ENCODE peak calls at places on chromosomes 1 and 21, in ten cellular contexts. Y, T, X, J, C, U, L, Z, I and H are unnamed samples.

GRCh38 chr1:55378582-55378981 is 163.4 kb upstream of the USP24 start:
- DNase-seq in T (no peak), L (no peak), Z (no peak), Y (peak), U (no peak), J (peak), C (no peak), I (no peak), X (peak), H (peak)

GRCh38 chr1:227730630-227731151 is 4.4 kb downstream of the JMJD4 start:
- DNase-seq in Y (no peak), U (no peak), I (no peak), L (no peak), Z (no peak), X (no peak), C (no peak), J (no peak), T (no peak), H (no peak)

GRCh38 chr1:18974616-18975015 is 18.1 kb upstream of the IFFO2 start:
- DNase-seq in C (no peak), Z (no peak), T (no peak), U (no peak), I (no peak), L (no peak), Y (no peak), J (no peak), X (no peak), H (no peak)

GRCh38 chr21:39094847-39095525 is 88.3 kb downstream of the PSMG1 start:
- DNase-seq in J (peak), X (no peak), Y (no peak), I (peak), U (no peak), Z (no peak), C (no peak), L (no peak), T (peak), H (no peak)

GRCh38 chr1:167447521-167448136 is 70.7 kb downstream of the CD247 start:
- DNase-seq in I (no peak), U (no peak), C (peak), Z (no peak), J (no peak), T (peak), X (peak), L (no peak), Y (no peak), H (no peak)

GRCh38 chr1:35936828-35937227 is 5.9 kb downstream of the AGO3 start:
- DNase-seq in Z (no peak), L (no peak), I (no peak), J (no peak), U (no peak), C (no peak), X (no peak), T (no peak), Y (no peak), H (no peak)

GRCh38 chr1:3121401-3122215 is 52.6 kb downstream of the PRDM16 start:
- DNase-seq in J (no peak), Y (no peak), Z (no peak), I (no peak), T (no peak), X (no peak), C (no peak), U (no peak), L (no peak), H (no peak)

GRCh38 chr1:61887921-61888564 is 145.8 kb downstream of the PATJ start:
- DNase-seq in C (no peak), Y (no peak), U (peak), T (no peak), L (no peak), I (no peak), X (no peak), J (peak), Z (no peak), H (no peak)

GRCh38 chr1:47309427-47309826 is 4.5 kb downstream of the STIL start:
- DNase-seq in Z (no peak), C (no peak), U (no peak), X (no peak), Y (no peak), I (no peak), T (no peak), L (no peak), J (no peak), H (no peak)

GRCh38 chr1:57770772-57771171 is 346.9 kb upstream of the DAB1 start:
- DNase-seq in L (no peak), I (no peak), U (no peak), X (peak), C (no peak), J (no peak), Y (no peak), T (no peak), Z (no peak), H (no peak)

GRCh38 chr1:147083919-147084272 is 88.4 kb downstream of the PRKAB2 start:
- DNase-seq in T (no peak), U (no peak), L (no peak), C (no peak), J (no peak), I (no peak), Z (no peak), Y (no peak), X (no peak), H (no peak)

GRCh38 chr21:15034126-15034848 is 30.5 kb downstream of the NRIP1 start:
- DNase-seq in X (no peak), C (no peak), T (no peak), Y (no peak), L (no peak), Z (peak), I (no peak), U (no peak), J (peak), H (no peak)

GRCh38 chr1:205351984-205352713 is 4.6 kb downstream of the KLHDC8A start:
- DNase-seq in J (no peak), C (no peak), Z (no peak), L (no peak), I (no peak), U (no peak), X (no peak), T (no peak), Y (peak), H (no peak)

GRCh38 chr1:191368891-191369654 is 789.2 kb upstream of the RGS18 start:
- DNase-seq in I (no peak), U (no peak), J (no peak), Z (no peak), Y (no peak), C (peak), T (no peak), X (peak), L (no peak), H (no peak)

GRCh38 chr1:243751506-243751905 is 98.5 kb downstream of the AKT3 start:
- DNase-seq in Z (no peak), I (no peak), J (no peak), T (no peak), Y (no peak), U (no peak), X (no peak), L (no peak), C (no peak), H (no peak)

GRCh38 chr1:183070923-183071618 is 47.9 kb downstream of the LAMC1 start:
- DNase-seq in Z (peak), Y (no peak), L (no peak), U (no peak), T (no peak), X (peak), C (peak), J (peak), I (peak), H (no peak)

GRCh38 chr1:19087737-19088594 is 122.1 kb downstream of the UBR4 start:
- DNase-seq in X (no peak), I (no peak), Z (no peak), Y (no peak), J (no peak), T (no peak), U (no peak), C (no peak), L (no peak), H (no peak)

GRCh38 chr1:156112276-156113137 is 2.0 kb upstream of the LMNA start:
- DNase-seq in L (no peak), C (no peak), J (no peak), U (no peak), Y (no peak), X (no peak), T (no peak), Z (no peak), I (no peak), H (no peak)

GRCh38 chr1:237183963-237184540 is 142.1 kb downstream of the RYR2 start:
- DNase-seq in X (no peak), T (no peak), U (no peak), C (no peak), J (no peak), I (no peak), Z (no peak), Y (no peak), L (no peak), H (no peak)

GRCh38 chr21:33686386-33686785 is 44.1 kb downstream of the ITSN1 start:
- DNase-seq in Y (no peak), J (no peak), U (no peak), Z (no peak), C (no peak), X (no peak), T (no peak), I (no peak), L (no peak), H (no peak)

GRCh38 chr1:22751124-22751531 is 40.5 kb downstream of the EPHB2 start:
- DNase-seq in L (no peak), I (no peak), Y (no peak), C (peak), Z (no peak), X (no peak), U (no peak), T (peak), J (no peak), H (no peak)

GRCh38 chr1:13702425-13703127 is 2.6 kb downstream of the PRDM2 start:
- DNase-seq in L (no peak), U (no peak), X (no peak), I (no peak), Y (no peak), C (no peak), J (no peak), T (no peak), Z (no peak), H (no peak)

GRCh38 chr1:103527331-103527730 is 1.8 kb downstream of the RNPC3 start:
- DNase-seq in X (no peak), J (no peak), L (no peak), C (no peak), U (no peak), I (no peak), Y (no peak), Z (no peak), T (no peak), H (no peak)

GRCh38 chr1:209536843-209537242 is 46.7 kb upstream of the CAMK1G start:
- DNase-seq in C (no peak), L (no peak), X (no peak), T (no peak), J (no peak), Z (no peak), I (no peak), Y (no peak), U (no peak), H (no peak)

GRCh38 chr1:201224671-201225400 is 34.2 kb downstream of the IGFN1 start:
- DNase-seq in X (peak), C (no peak), L (peak), T (no peak), J (no peak), U (no peak), Z (no peak), I (no peak), Y (no peak), H (no peak)

GRCh38 chr1:59156526-59157196 is 140.2 kb upstream of the FGGY start:
- DNase-seq in L (peak), C (no peak), I (no peak), X (no peak), T (peak), Y (no peak), U (no peak), J (peak), Z (no peak), H (peak)

GRCh38 chr1:58829861-58830260 is 46.0 kb upstream of the JUN start:
- DNase-seq in I (no peak), C (no peak), L (no peak), Y (no peak), U (no peak), T (no peak), J (peak), X (no peak), Z (no peak), H (no peak)

GRCh38 chr1:62964141-62964540 is 180.2 kb downstream of the ATG4C start:
- DNase-seq in Y (no peak), C (no peak), L (no peak), Z (no peak), X (no peak), J (no peak), T (no peak), I (no peak), U (no peak), H (no peak)

DNA sequence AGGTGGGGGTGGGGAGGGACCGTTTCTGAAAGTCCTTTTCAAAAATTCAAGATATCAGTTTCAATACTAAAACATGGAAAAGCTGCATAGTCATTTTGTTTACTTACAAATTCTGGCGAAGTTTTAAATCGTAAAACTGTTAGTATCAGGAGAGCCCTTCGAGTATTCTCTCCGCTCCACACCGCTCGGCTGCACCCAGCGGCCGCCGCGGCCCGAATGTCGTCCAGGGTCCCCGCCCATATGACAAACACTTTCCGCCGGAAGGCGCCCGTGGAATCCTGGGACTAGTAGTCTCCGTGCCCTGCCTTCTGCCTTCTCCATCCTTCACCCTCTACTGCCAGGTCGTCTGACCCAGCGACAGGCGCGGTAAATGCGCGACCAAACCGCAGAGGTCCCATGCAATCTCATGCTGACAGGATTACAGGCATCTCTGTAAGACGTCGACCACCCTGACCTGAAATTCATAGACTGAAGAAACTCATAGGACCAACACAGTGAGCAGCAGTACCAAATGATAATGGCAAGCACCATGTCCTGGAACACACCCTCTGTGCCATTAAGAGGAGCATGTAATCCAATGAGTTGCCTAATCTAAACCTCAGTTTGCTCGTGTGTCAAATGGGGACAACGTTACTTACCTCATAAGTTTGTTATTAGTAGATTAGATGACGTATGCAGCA is at the start of gene TOR1AIP2:
- DNase-seq in I (no peak), L (peak), X (peak), U (peak), C (peak), T (peak), Y (peak), Z (peak), J (peak), H (peak)
- TF ChIP-seq CTCF in I (no peak), L (no peak), X (no peak), U (peak), C (no peak), T (no peak), Y (no peak), Z (no peak), J (no peak), H (no peak)

GRCh38 chr1:172778461-172779455 is 119.9 kb downstream of the FASLG start:
- DNase-seq in L (no peak), Y (no peak), J (no peak), U (no peak), I (no peak), Z (no peak), T (no peak), C (no peak), X (no peak), H (no peak)
- TF ChIP-seq CTCF in L (peak), Y (no peak), J (no peak), U (no peak), I (peak), Z (no peak), T (no peak), C (no peak), X (no peak), H (no peak)

GRCh38 chr1:9861371-9861770 is 37.6 kb upstream of the CLSTN1 start:
- DNase-seq in C (no peak), L (no peak), T (no peak), I (no peak), Y (peak), X (peak), Z (no peak), U (no peak), J (no peak), H (no peak)
- TF ChIP-seq CTCF in C (no peak), L (no peak), T (no peak), I (no peak), Y (no peak), X (no peak), Z (no peak), U (no peak), J (no peak), H (no peak)

GRCh38 chr1:20195464-20195780 is 9.1 kb upstream of the PLA2G2C start:
- DNase-seq in J (no peak), L (no peak), T (no peak), U (no peak), Z (no peak), X (no peak), Y (no peak), I (no peak), C (no peak), H (no peak)
- TF ChIP-seq CTCF in J (no peak), L (no peak), T (peak), U (no peak), Z (no peak), X (no peak), Y (no peak), I (no peak), C (no peak), H (no peak)

GRCh38 chr1:184379111-184379752 is 7.6 kb upstream of the C1orf21 start:
- DNase-seq in Z (no peak), L (no peak), U (no peak), Y (no peak), I (no peak), J (no peak), T (no peak), X (peak), C (peak), H (no peak)
- TF ChIP-seq CTCF in Z (peak), L (no peak), U (peak), Y (no peak), I (peak), J (no peak), T (no peak), X (peak), C (no peak), H (no peak)